ENCODE peak calls at places on chromosomes 6 and 20, in ten cellular contexts. C is mesendoderm, A is GM23248, R is PC-3, M is Karpas-422, G is K562, I is IMR-90, H is endothelial cell of umbilical vein, K is neural progenitor cell, N is adipocyte. D is an unnamed sample.
A peak's percentile ranks its signal among the peaks of the same experiment; 100 is the strongest.

GRCh38 chr6:53830356-53830755 is 35.6 kb downstream of the LRRC1 start:
- DNase-seq in A (no peak), C (no peak), H (no peak), K (no peak), R (no peak), N (no peak), I (peak; percentile 23), G (no peak), M (no peak), D (no peak)

GRCh38 chr6:72911463-72912153 is 289.7 kb downstream of the KCNQ5 start:
- DNase-seq in N (peak; percentile 62), M (no peak), I (peak; percentile 50), H (no peak), R (peak; percentile 14), C (no peak), G (no peak), K (no peak), A (no peak), D (no peak)

GRCh38 chr6:130457605-130458004 is 91.8 kb downstream of the TMEM200A start:
- DNase-seq in I (no peak), M (no peak), K (no peak), R (no peak), G (no peak), C (peak; percentile 30), N (peak; percentile 15), H (no peak), A (peak; percentile 61), D (no peak)

GRCh38 chr6:137496909-137497721 is 2.9 kb upstream of the OLIG3 start:
- DNase-seq in C (no peak), K (peak; percentile 48), N (no peak), G (no peak), A (no peak), H (no peak), R (no peak), M (no peak), I (no peak), D (no peak)

GRCh38 chr6:83872386-83873118 is 13.1 kb downstream of the CYB5R4 start:
- DNase-seq in G (no peak), K (no peak), H (no peak), C (no peak), N (no peak), M (no peak), A (no peak), I (peak; percentile 29), R (no peak), D (no peak)

GRCh38 chr6:30238178-30238795 is 25.1 kb upstream of the TRIM26 start:
- DNase-seq in A (peak; percentile 42), I (peak; percentile 31), K (peak; percentile 25), C (peak; percentile 48), M (peak; percentile 75), R (peak; percentile 71), G (no peak), N (peak; percentile 11), H (no peak), D (no peak)

GRCh38 chr6:105872244-105872643 is 213.9 kb upstream of the PRDM1 start:
- DNase-seq in G (no peak), K (no peak), M (no peak), N (no peak), I (peak; percentile 19), C (no peak), R (no peak), A (no peak), H (no peak), D (no peak)

GRCh38 chr20:19407731-19408130 is 195.3 kb downstream of the SLC24A3 start:
- DNase-seq in H (no peak), R (peak; percentile 45), C (peak; percentile 51), A (no peak), N (no peak), M (no peak), I (no peak), K (no peak), G (no peak), D (no peak)

GRCh38 chr6:118771253-118771652 is 119.9 kb upstream of the CEP85L start:
- DNase-seq in R (peak; percentile 36), M (no peak), K (no peak), N (no peak), I (no peak), C (no peak), H (no peak), A (no peak), G (no peak), D (no peak)

GRCh38 chr20:23520185-23520584 is 29.3 kb downstream of the CST8 start:
- DNase-seq in G (no peak), C (peak; percentile 62), R (no peak), H (no peak), I (no peak), A (no peak), K (no peak), M (no peak), N (no peak), D (no peak)

DNA sequence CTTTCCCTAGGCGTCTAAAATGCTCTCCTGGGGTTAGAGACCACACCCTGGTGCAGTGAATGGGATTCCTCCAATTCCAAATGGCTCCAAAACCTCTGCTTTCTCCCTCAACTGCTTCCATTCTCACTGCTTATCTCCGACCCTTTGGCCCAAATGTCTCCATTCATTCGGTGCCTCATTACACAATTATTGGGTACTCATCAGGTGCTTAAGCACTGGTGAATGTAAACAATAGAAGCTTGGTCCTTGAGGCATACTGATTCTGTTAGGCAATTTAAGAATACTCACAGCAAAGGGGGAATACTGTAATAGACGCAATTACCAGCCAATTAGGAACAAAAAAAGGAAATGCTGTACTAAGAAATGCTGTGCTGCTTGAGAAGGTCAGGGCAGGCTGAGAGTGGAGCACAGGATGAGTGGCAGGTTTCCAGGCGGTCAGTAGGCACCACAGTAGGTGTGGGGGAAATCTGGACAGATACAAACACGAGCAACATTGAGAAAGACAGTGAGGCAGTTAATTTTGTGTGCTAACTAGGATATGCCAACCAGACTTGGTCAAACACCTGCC is 23.0 kb downstream of the GMDS start:
- DNase-seq in I (no peak), N (no peak), K (peak; percentile 53), R (no peak), M (no peak), H (peak; percentile 58), G (no peak), C (peak; percentile 71), A (no peak), D (no peak)
- H3K4me3 ChIP-seq in I (peak overlapping the region; percentile 38), N (peak overlapping the region; percentile 79), K (peak overlapping the region; percentile 18), R (no peak overlapping the region), M (peak overlapping the region; percentile 41), H (peak overlapping the region; percentile 62), G (no peak overlapping the region), C (no peak overlapping the region), A (peak overlapping the region; percentile 76), D (no peak overlapping the region)

GRCh38 chr6:22582806-22583205 is 13.4 kb downstream of the HDGFL1 start:
- DNase-seq in I (peak; percentile 19), N (peak; percentile 31), G (no peak), A (no peak), R (no peak), K (no peak), M (no peak), H (no peak), C (no peak), D (no peak)
- H3K9ac ChIP-seq in I (no peak overlapping the region), N (no peak overlapping the region), G (no peak overlapping the region), A (no peak overlapping the region), R (no peak overlapping the region), K (no peak overlapping the region), M (no peak overlapping the region), H (no peak overlapping the region), C (no peak overlapping the region), D (no peak overlapping the region)

GRCh38 chr6:78864957-78865356 is 2.4 kb upstream of the IRAK1BP1 start:
- DNase-seq in R (no peak), C (no peak), M (no peak), G (no peak), A (no peak), I (no peak), H (no peak), K (no peak), N (no peak), D (no peak)

GRCh38 chr6:78867370-78868040 is at the start of gene IRAK1BP1:
- DNase-seq in I (peak; percentile 75), K (peak; percentile 84), G (peak; percentile 64), H (peak; percentile 89), A (peak; percentile 89), C (peak; percentile 94), M (peak; percentile 96), R (peak; percentile 78), N (peak; percentile 85), D (peak; percentile 47)

GRCh38 chr6:78863576-78863975 is 3.8 kb upstream of the IRAK1BP1 start:
- DNase-seq in N (no peak), C (no peak), M (no peak), H (no peak), A (no peak), K (no peak), I (no peak), R (no peak), G (no peak), D (no peak)

GRCh38 chr6:78867020-78867369 is 356 bp upstream of the IRAK1BP1 start:
- DNase-seq in G (peak; percentile 27), A (no peak), I (no peak), C (no peak), H (no peak), K (no peak), M (no peak), N (no peak), R (no peak), D (no peak)

DNA sequence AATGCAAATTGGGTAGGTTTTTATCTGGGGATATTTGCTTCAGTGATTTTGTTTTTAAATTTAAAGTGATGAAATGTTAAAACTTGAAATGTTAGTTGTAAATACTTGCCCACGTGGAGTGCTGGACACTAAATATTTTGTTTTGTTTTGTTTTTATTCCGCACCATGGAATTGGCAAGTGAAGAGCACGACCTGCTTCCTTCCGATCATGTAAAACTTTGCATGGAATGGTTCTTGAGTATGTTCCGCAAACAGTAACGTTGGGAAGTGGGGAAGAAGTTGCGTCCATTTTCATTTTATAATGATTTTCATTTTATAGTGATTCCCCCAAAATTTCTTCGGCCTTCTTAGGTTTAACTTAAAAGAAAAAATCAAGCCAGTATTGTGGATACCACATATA is 773 bp downstream of the IRAK1BP1 start:
- DNase-seq in I (no peak), N (peak; percentile 10), G (no peak), H (no peak), R (no peak), K (no peak), A (no peak), C (no peak), M (peak; percentile 69), D (no peak)
- H3K4me3 ChIP-seq in I (peak overlapping the region; percentile 90), N (peak overlapping the region; percentile 98), G (peak overlapping the region; percentile 80), H (peak overlapping the region; percentile 98), R (peak overlapping the region; percentile 97), K (peak overlapping the region; percentile 69), A (peak overlapping the region; percentile 94), C (no peak overlapping the region), M (peak overlapping the region; percentile 90), D (peak overlapping the region; percentile 91)

DNA sequence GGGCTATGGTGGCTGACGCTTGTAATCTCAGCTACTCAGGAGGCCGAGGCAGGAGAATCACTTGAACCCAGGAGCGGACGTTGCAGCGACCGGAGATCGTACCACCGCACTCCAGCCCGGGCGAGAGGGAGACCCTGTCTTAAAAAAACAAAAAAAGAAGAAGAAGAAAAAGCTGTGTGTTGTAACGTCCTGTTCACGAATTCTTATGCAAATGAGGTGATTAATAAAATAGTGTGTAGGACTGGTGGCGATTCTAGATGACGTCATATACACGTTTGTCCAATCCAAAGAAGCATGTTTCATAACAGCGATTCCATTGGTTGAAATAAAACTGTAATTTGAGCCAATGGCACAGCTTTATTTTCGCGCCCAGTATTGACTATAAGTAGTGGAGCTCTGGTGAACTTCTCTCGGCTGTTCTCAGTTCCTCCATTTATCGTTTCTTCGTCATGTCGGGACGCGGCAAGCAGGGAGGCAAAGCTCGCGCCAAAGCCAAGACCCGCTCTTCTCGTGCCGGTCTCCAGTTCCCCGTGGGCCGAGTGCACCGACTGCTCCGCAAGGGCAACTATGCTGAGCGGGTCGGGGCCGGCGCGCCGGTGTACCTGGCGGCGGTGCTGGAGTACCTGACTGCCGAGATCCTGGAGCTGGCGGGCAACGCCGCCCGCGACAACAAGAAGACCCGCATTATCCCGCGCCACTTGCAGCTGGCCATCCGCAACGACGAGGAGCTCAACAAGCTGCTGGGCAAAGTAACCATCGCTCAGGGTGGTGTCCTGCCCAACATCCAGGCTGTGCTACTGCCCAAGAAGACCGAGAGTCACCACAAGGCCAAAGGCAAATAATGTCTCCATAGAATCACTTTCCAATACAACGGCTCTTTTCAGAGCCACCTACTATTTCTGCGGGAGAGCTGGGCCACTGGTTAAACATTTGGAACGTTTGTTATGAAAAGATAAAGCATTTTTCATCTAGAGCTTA is 47.0 kb downstream of the OR2B2 start:
- DNase-seq in K (peak; percentile 90), H (peak; percentile 98), I (peak; percentile 99), R (peak; percentile 98), A (peak; percentile 97), M (peak; percentile 94), N (peak; percentile 98), G (peak; percentile 56), C (peak; percentile 98), D (peak; percentile 87)
- H3K9ac ChIP-seq in K (peak overlapping the region; percentile 55), H (peak overlapping the region; percentile 84), I (peak overlapping the region; percentile 87), R (peak overlapping the region; percentile 71), A (peak overlapping the region; percentile 87), M (peak overlapping the region; percentile 75), N (peak overlapping the region; percentile 82), G (peak overlapping the region; percentile 74), C (peak overlapping the region; percentile 97), D (peak overlapping the region; percentile 93)